ENCODE peak calls at places on chromosomes 1 and 21, in eight cellular contexts. One of them, this sample, is unnamed.

GRCh38 chr1:231550448-231550781 is 21.9 kb downstream of the TSNAX start:
- DNase-seq in T follicular helper cell: peak; percentile 16
- DNase-seq in left colon: no peak
- DNase-seq in activated T-helper 1 cell treated with Interleukin-2 at 50 U/mL for 16 hours: no peak
- DNase-seq in retinal pigment epithelial cell: no peak
- DNase-seq in pancreas: no peak
- DNase-seq in mucosa of descending colon: peak; percentile 49
- DNase-seq in NCI-H1092 treated with DMSO at 0.1 percent for 48 hours: no peak
- DNase-seq in this sample: peak; percentile 12

GRCh38 chr1:112465122-112465521 is 43.6 kb upstream of the WNT2B start:
- DNase-seq in T follicular helper cell: no peak
- DNase-seq in left colon: no peak
- DNase-seq in activated T-helper 1 cell treated with Interleukin-2 at 50 U/mL for 16 hours: no peak
- DNase-seq in retinal pigment epithelial cell: peak; percentile 20
- DNase-seq in pancreas: no peak
- DNase-seq in mucosa of descending colon: no peak
- DNase-seq in NCI-H1092 treated with DMSO at 0.1 percent for 48 hours: no peak
- DNase-seq in this sample: no peak

GRCh38 chr21:26070822-26071425 is 99.6 kb downstream of the APP start:
- DNase-seq in T follicular helper cell: no peak
- DNase-seq in left colon: peak; percentile 43
- DNase-seq in activated T-helper 1 cell treated with Interleukin-2 at 50 U/mL for 16 hours: no peak
- DNase-seq in retinal pigment epithelial cell: no peak
- DNase-seq in pancreas: no peak
- DNase-seq in mucosa of descending colon: peak; percentile 36
- DNase-seq in NCI-H1092 treated with DMSO at 0.1 percent for 48 hours: no peak
- DNase-seq in this sample: peak; percentile 42

GRCh38 chr1:63813829-63814277 is 40.0 kb downstream of the ROR1 start:
- DNase-seq in T follicular helper cell: no peak
- DNase-seq in left colon: no peak
- DNase-seq in activated T-helper 1 cell treated with Interleukin-2 at 50 U/mL for 16 hours: no peak
- DNase-seq in retinal pigment epithelial cell: peak; percentile 90
- DNase-seq in pancreas: no peak
- DNase-seq in mucosa of descending colon: no peak
- DNase-seq in NCI-H1092 treated with DMSO at 0.1 percent for 48 hours: no peak
- DNase-seq in this sample: no peak

GRCh38 chr1:91007827-91008226 is 14.0 kb downstream of the ZNF644 start:
- DNase-seq in T follicular helper cell: no peak
- DNase-seq in left colon: no peak
- DNase-seq in activated T-helper 1 cell treated with Interleukin-2 at 50 U/mL for 16 hours: no peak
- DNase-seq in retinal pigment epithelial cell: no peak
- DNase-seq in pancreas: no peak
- DNase-seq in mucosa of descending colon: no peak
- DNase-seq in NCI-H1092 treated with DMSO at 0.1 percent for 48 hours: no peak
- DNase-seq in this sample: no peak

GRCh38 chr1:43566382-43567035 is 35.8 kb downstream of the PTPRF start:
- DNase-seq in T follicular helper cell: no peak
- DNase-seq in left colon: no peak
- DNase-seq in activated T-helper 1 cell treated with Interleukin-2 at 50 U/mL for 16 hours: no peak
- DNase-seq in retinal pigment epithelial cell: no peak
- DNase-seq in pancreas: no peak
- DNase-seq in mucosa of descending colon: no peak
- DNase-seq in NCI-H1092 treated with DMSO at 0.1 percent for 48 hours: no peak
- DNase-seq in this sample: peak; percentile 82

GRCh38 chr1:209363112-209363511 is 220.4 kb upstream of the CAMK1G start:
- DNase-seq in T follicular helper cell: no peak
- DNase-seq in left colon: no peak
- DNase-seq in activated T-helper 1 cell treated with Interleukin-2 at 50 U/mL for 16 hours: no peak
- DNase-seq in retinal pigment epithelial cell: no peak
- DNase-seq in pancreas: no peak
- DNase-seq in mucosa of descending colon: peak; percentile 4
- DNase-seq in NCI-H1092 treated with DMSO at 0.1 percent for 48 hours: no peak
- DNase-seq in this sample: peak; percentile 97

GRCh38 chr1:205804605-205805004 is 8.4 kb downstream of the SLC41A1 start:
- DNase-seq in T follicular helper cell: no peak
- DNase-seq in left colon: no peak
- DNase-seq in activated T-helper 1 cell treated with Interleukin-2 at 50 U/mL for 16 hours: no peak
- DNase-seq in retinal pigment epithelial cell: no peak
- DNase-seq in pancreas: no peak
- DNase-seq in mucosa of descending colon: no peak
- DNase-seq in NCI-H1092 treated with DMSO at 0.1 percent for 48 hours: no peak
- DNase-seq in this sample: no peak

GRCh38 chr1:164771568-164772350 is 212.8 kb downstream of the PBX1 start:
- DNase-seq in T follicular helper cell: no peak
- DNase-seq in left colon: no peak
- DNase-seq in activated T-helper 1 cell treated with Interleukin-2 at 50 U/mL for 16 hours: no peak
- DNase-seq in retinal pigment epithelial cell: peak; percentile 72
- DNase-seq in pancreas: peak; percentile 43
- DNase-seq in mucosa of descending colon: no peak
- DNase-seq in NCI-H1092 treated with DMSO at 0.1 percent for 48 hours: no peak
- DNase-seq in this sample: no peak

GRCh38 chr1:68379085-68379478 is 70.7 kb downstream of the RPE65 start:
- DNase-seq in T follicular helper cell: no peak
- DNase-seq in left colon: no peak
- DNase-seq in activated T-helper 1 cell treated with Interleukin-2 at 50 U/mL for 16 hours: no peak
- DNase-seq in retinal pigment epithelial cell: no peak
- DNase-seq in pancreas: no peak
- DNase-seq in mucosa of descending colon: no peak
- DNase-seq in NCI-H1092 treated with DMSO at 0.1 percent for 48 hours: no peak
- DNase-seq in this sample: no peak

GRCh38 chr1:34529935-34530859 is 224.7 kb upstream of the GJB5 start:
- DNase-seq in T follicular helper cell: no peak
- DNase-seq in left colon: no peak
- DNase-seq in activated T-helper 1 cell treated with Interleukin-2 at 50 U/mL for 16 hours: no peak
- DNase-seq in retinal pigment epithelial cell: no peak
- DNase-seq in pancreas: no peak
- DNase-seq in mucosa of descending colon: no peak
- DNase-seq in NCI-H1092 treated with DMSO at 0.1 percent for 48 hours: no peak
- DNase-seq in this sample: no peak

GRCh38 chr1:117842408-117843170 is 86.8 kb downstream of the GDAP2 start:
- DNase-seq in T follicular helper cell: no peak
- DNase-seq in left colon: no peak
- DNase-seq in activated T-helper 1 cell treated with Interleukin-2 at 50 U/mL for 16 hours: no peak
- DNase-seq in retinal pigment epithelial cell: no peak
- DNase-seq in pancreas: peak; percentile 18
- DNase-seq in mucosa of descending colon: no peak
- DNase-seq in NCI-H1092 treated with DMSO at 0.1 percent for 48 hours: no peak
- DNase-seq in this sample: no peak

GRCh38 chr1:117639741-117640140 is 33.9 kb downstream of the TENT5C start:
- DNase-seq in T follicular helper cell: no peak
- DNase-seq in left colon: no peak
- DNase-seq in activated T-helper 1 cell treated with Interleukin-2 at 50 U/mL for 16 hours: no peak
- DNase-seq in retinal pigment epithelial cell: no peak
- DNase-seq in pancreas: no peak
- DNase-seq in mucosa of descending colon: no peak
- DNase-seq in NCI-H1092 treated with DMSO at 0.1 percent for 48 hours: no peak
- DNase-seq in this sample: no peak

GRCh38 chr1:111227875-111228747 is 598 bp downstream of the CHI3L2 start:
- DNase-seq in T follicular helper cell: no peak
- DNase-seq in left colon: no peak
- DNase-seq in activated T-helper 1 cell treated with Interleukin-2 at 50 U/mL for 16 hours: no peak
- DNase-seq in retinal pigment epithelial cell: peak; percentile 29
- DNase-seq in pancreas: no peak
- DNase-seq in mucosa of descending colon: no peak
- DNase-seq in NCI-H1092 treated with DMSO at 0.1 percent for 48 hours: no peak
- DNase-seq in this sample: no peak

GRCh38 chr1:238950786-238951185 is 435.6 kb upstream of the CHRM3 start:
- DNase-seq in T follicular helper cell: no peak
- DNase-seq in left colon: no peak
- DNase-seq in activated T-helper 1 cell treated with Interleukin-2 at 50 U/mL for 16 hours: no peak
- DNase-seq in retinal pigment epithelial cell: no peak
- DNase-seq in pancreas: no peak
- DNase-seq in mucosa of descending colon: no peak
- DNase-seq in NCI-H1092 treated with DMSO at 0.1 percent for 48 hours: no peak
- DNase-seq in this sample: no peak

GRCh38 chr21:17793675-17794123 is 25.5 kb downstream of the C21orf91 start:
- DNase-seq in T follicular helper cell: no peak
- DNase-seq in left colon: no peak
- DNase-seq in activated T-helper 1 cell treated with Interleukin-2 at 50 U/mL for 16 hours: no peak
- DNase-seq in retinal pigment epithelial cell: no peak
- DNase-seq in pancreas: no peak
- DNase-seq in mucosa of descending colon: no peak
- DNase-seq in NCI-H1092 treated with DMSO at 0.1 percent for 48 hours: no peak
- DNase-seq in this sample: no peak

GRCh38 chr1:114352797-114353196 is 158.2 kb downstream of the TRIM33 start:
- DNase-seq in T follicular helper cell: no peak
- DNase-seq in left colon: no peak
- DNase-seq in activated T-helper 1 cell treated with Interleukin-2 at 50 U/mL for 16 hours: no peak
- DNase-seq in retinal pigment epithelial cell: no peak
- DNase-seq in pancreas: no peak
- DNase-seq in mucosa of descending colon: no peak
- DNase-seq in NCI-H1092 treated with DMSO at 0.1 percent for 48 hours: peak; percentile 58
- DNase-seq in this sample: peak; percentile 93

GRCh38 chr1:15345711-15346355 is 63.9 kb upstream of the EFHD2 start:
- DNase-seq in T follicular helper cell: no peak
- DNase-seq in left colon: peak; percentile 74
- DNase-seq in activated T-helper 1 cell treated with Interleukin-2 at 50 U/mL for 16 hours: peak; percentile 47
- DNase-seq in retinal pigment epithelial cell: no peak
- DNase-seq in pancreas: no peak
- DNase-seq in mucosa of descending colon: peak; percentile 66
- DNase-seq in NCI-H1092 treated with DMSO at 0.1 percent for 48 hours: no peak
- DNase-seq in this sample: no peak

GRCh38 chr1:243898278-243898677 is 48.2 kb upstream of the AKT3 start:
- DNase-seq in T follicular helper cell: no peak
- DNase-seq in left colon: no peak
- DNase-seq in activated T-helper 1 cell treated with Interleukin-2 at 50 U/mL for 16 hours: no peak
- DNase-seq in retinal pigment epithelial cell: no peak
- DNase-seq in pancreas: no peak
- DNase-seq in mucosa of descending colon: no peak
- DNase-seq in NCI-H1092 treated with DMSO at 0.1 percent for 48 hours: no peak
- DNase-seq in this sample: no peak

GRCh38 chr1:55476445-55477015 is 261.4 kb upstream of the USP24 start:
- DNase-seq in T follicular helper cell: no peak
- DNase-seq in left colon: no peak
- DNase-seq in activated T-helper 1 cell treated with Interleukin-2 at 50 U/mL for 16 hours: no peak
- DNase-seq in retinal pigment epithelial cell: no peak
- DNase-seq in pancreas: no peak
- DNase-seq in mucosa of descending colon: no peak
- DNase-seq in NCI-H1092 treated with DMSO at 0.1 percent for 48 hours: no peak
- DNase-seq in this sample: no peak

GRCh38 chr21:29403291-29403690 is 104.6 kb downstream of the BACH1 start:
- DNase-seq in T follicular helper cell: no peak
- DNase-seq in left colon: no peak
- DNase-seq in activated T-helper 1 cell treated with Interleukin-2 at 50 U/mL for 16 hours: no peak
- DNase-seq in retinal pigment epithelial cell: no peak
- DNase-seq in pancreas: no peak
- DNase-seq in mucosa of descending colon: no peak
- DNase-seq in NCI-H1092 treated with DMSO at 0.1 percent for 48 hours: no peak
- DNase-seq in this sample: no peak

GRCh38 chr1:14652840-14653239 is 54.4 kb downstream of the KAZN start:
- DNase-seq in T follicular helper cell: no peak
- DNase-seq in left colon: no peak
- DNase-seq in activated T-helper 1 cell treated with Interleukin-2 at 50 U/mL for 16 hours: no peak
- DNase-seq in retinal pigment epithelial cell: no peak
- DNase-seq in pancreas: no peak
- DNase-seq in mucosa of descending colon: no peak
- DNase-seq in NCI-H1092 treated with DMSO at 0.1 percent for 48 hours: no peak
- DNase-seq in this sample: no peak

GRCh38 chr1:201736707-201737320 is 92.1 kb upstream of the IPO9 start:
- DNase-seq in T follicular helper cell: no peak
- DNase-seq in left colon: no peak
- DNase-seq in activated T-helper 1 cell treated with Interleukin-2 at 50 U/mL for 16 hours: no peak
- DNase-seq in retinal pigment epithelial cell: no peak
- DNase-seq in pancreas: no peak
- DNase-seq in mucosa of descending colon: no peak
- DNase-seq in NCI-H1092 treated with DMSO at 0.1 percent for 48 hours: no peak
- DNase-seq in this sample: no peak

GRCh38 chr1:160821627-160822026 is 25.7 kb downstream of the LY9 start:
- DNase-seq in T follicular helper cell: no peak
- DNase-seq in left colon: no peak
- DNase-seq in activated T-helper 1 cell treated with Interleukin-2 at 50 U/mL for 16 hours: no peak
- DNase-seq in retinal pigment epithelial cell: no peak
- DNase-seq in pancreas: no peak
- DNase-seq in mucosa of descending colon: no peak
- DNase-seq in NCI-H1092 treated with DMSO at 0.1 percent for 48 hours: no peak
- DNase-seq in this sample: no peak

This sample was measured in cerebellar cortex.